ENCODE peak calls at places on chromosomes 7 and 10, in six cellular contexts. M is choroid plexus epithelial cell, B is K562, G is GM23338, D is cardiac muscle cell, H is pancreas. Q is an unnamed sample.

GRCh38 chr10:31399631-31400030 is 80.6 kb downstream of the ZEB1 start:
- DNase-seq in M (no peak), B (no peak), G (no peak), D (peak), H (no peak), Q (no peak)

GRCh38 chr10:78515037-78515872 is 481.6 kb downstream of the RPS24 start:
- DNase-seq in M (no peak), B (no peak), G (no peak), D (no peak), H (no peak), Q (no peak)

GRCh38 chr7:87427289-87427688 is 48.2 kb downstream of the ABCB4 start:
- DNase-seq in M (no peak), B (no peak), G (no peak), D (no peak), H (no peak), Q (no peak)

GRCh38 chr7:157503229-157503628 is 166.4 kb downstream of the DNAJB6 start:
- DNase-seq in M (no peak), B (no peak), G (no peak), D (no peak), H (no peak), Q (no peak)

GRCh38 chr7:92709150-92709549 is 119.0 kb upstream of the FAM133B start:
- DNase-seq in M (no peak), B (no peak), G (peak), D (no peak), H (no peak), Q (no peak)

GRCh38 chr10:51770719-51771118 is 71.3 kb upstream of the CSTF2T start:
- DNase-seq in M (peak), B (no peak), G (no peak), D (no peak), H (no peak), Q (no peak)

GRCh38 chr10:85222300-85222699 is 893.9 kb downstream of the CCSER2 start:
- DNase-seq in M (no peak), B (no peak), G (no peak), D (no peak), H (no peak), Q (no peak)

GRCh38 chr7:74355091-74355490 is 65.9 kb downstream of the CLIP2 start:
- DNase-seq in M (peak), B (peak), G (no peak), D (no peak), H (no peak), Q (no peak)

DNA sequence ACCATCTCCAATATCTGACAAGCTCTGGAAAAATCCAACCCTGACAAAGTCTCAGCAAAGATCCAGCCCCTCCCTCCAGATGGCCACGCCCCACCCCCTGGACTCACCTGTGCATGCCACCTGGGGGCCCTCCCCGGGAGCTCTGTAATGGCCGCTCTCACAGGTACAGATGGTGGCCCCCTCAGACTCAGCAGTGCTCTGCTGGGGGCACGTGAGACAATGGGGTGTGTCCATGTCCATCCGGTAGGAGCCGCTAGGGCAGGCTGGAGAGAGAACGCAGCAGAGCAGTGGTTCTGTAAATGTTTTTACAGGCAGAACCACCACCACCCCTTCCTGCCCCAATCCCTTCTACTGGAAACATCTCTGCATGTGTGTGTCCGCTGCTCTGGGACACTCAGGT is 9.5 kb downstream of the EPHA1 start:
- DNase-seq in M (no peak), B (no peak), G (no peak), D (no peak), H (no peak), Q (peak)
- TF ChIP-seq CTCF in M (no peak), B (no peak), G (no peak), D (no peak), H (no peak), Q (no peak)

GRCh38 chr7:85294176-85294575 is 107.3 kb upstream of the SEMA3D start:
- DNase-seq in M (no peak), B (no peak), G (no peak), D (no peak), H (no peak), Q (no peak)
- H3K4me3 ChIP-seq in M (no peak), B (no peak), G (no peak), D (no peak), H (no peak), Q (no peak)

GRCh38 chr7:5678295-5679046 is 103.0 kb downstream of the RNF216 start:
- DNase-seq in M (no peak), B (no peak), G (peak), D (peak), H (no peak), Q (no peak)
- TF ChIP-seq CTCF in M (no peak), B (no peak), G (no peak), D (no peak), H (no peak), Q (no peak)

GRCh38 chr7:16498122-16498521 is 28.5 kb upstream of the LRRC72 start:
- DNase-seq in M (no peak), B (no peak), G (no peak), D (no peak), H (no peak), Q (no peak)

GRCh38 chr7:16504019-16504418 is 22.6 kb upstream of the LRRC72 start:
- DNase-seq in M (peak), B (no peak), G (no peak), D (no peak), H (no peak), Q (no peak)

GRCh38 chr7:16502303-16502702 is 24.3 kb upstream of the LRRC72 start:
- DNase-seq in M (no peak), B (no peak), G (no peak), D (no peak), H (no peak), Q (no peak)
- H3K4me3 ChIP-seq in M (no peak), B (no peak), G (no peak), D (no peak), H (no peak), Q (no peak)

DNA sequence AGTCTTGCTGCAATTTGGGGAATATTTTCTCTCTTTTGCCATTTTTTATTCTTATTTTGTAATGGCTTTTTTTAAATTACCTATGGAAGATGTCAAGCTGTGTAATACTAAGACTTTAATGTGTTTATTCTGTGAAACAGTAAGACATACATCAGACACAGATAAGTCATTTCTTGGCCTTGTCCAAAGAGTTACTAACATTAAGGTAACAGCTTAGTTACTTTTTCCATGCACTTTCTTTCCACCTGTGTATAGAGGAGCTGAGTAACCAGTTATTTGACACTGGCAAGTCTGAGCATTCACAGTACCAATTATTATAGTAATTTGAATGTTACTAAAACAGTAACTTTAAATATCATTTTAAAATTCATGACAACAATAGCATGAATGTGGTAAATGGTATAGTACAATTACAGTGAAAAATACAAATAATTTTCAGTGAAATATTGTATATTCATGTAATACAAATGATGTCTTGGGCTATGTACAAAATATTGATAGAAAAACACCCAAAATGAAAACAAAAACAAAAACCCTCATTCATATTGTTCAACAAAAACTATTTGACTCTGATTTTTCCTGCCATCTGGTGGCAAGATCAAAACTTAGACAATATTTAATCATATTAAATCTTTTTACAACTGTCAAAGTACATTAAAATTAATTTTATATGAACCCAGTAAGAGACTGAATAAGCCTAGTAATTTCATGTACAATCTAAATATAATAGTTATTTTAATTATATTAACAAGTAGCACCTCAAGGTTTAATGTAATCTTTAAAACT is 259.8 kb upstream of the SEMA3A start:
- DNase-seq in M (peak), B (no peak), G (no peak), D (no peak), H (no peak), Q (no peak)
- TF ChIP-seq CTCF in M (peak), B (no peak), G (no peak), D (no peak), H (no peak), Q (no peak)

GRCh38 chr10:6231730-6232129 is 29.0 kb downstream of the PFKFB3 start:
- DNase-seq in M (no peak), B (no peak), G (no peak), D (no peak), H (no peak), Q (no peak)

GRCh38 chr10:6232225-6232807 is 29.6 kb downstream of the PFKFB3 start:
- DNase-seq in M (no peak), B (no peak), G (no peak), D (no peak), H (no peak), Q (no peak)

GRCh38 chr10:6232846-6233724 is 30.4 kb downstream of the PFKFB3 start:
- DNase-seq in M (no peak), B (no peak), G (no peak), D (no peak), H (no peak), Q (no peak)

GRCh38 chr10:6234371-6234770 is 31.6 kb downstream of the PFKFB3 start:
- DNase-seq in M (no peak), B (no peak), G (no peak), D (no peak), H (no peak), Q (no peak)

GRCh38 chr10:6233725-6234277 is 31.1 kb downstream of the PFKFB3 start:
- DNase-seq in M (no peak), B (no peak), G (no peak), D (no peak), H (no peak), Q (no peak)
- H3K4me3 ChIP-seq in M (no peak), B (no peak), G (no peak), D (no peak), H (no peak), Q (no peak)

GRCh38 chr10:25696013-25696708 is 237.9 kb upstream of the MYO3A start:
- DNase-seq in M (no peak), B (no peak), G (peak), D (no peak), H (no peak), Q (no peak)
- TF ChIP-seq CTCF in M (peak), B (peak), G (peak), D (peak), H (no peak), Q (no peak)